ENCODE peak calls at places on chromosomes 6 and 20, in nine cellular contexts. One of them, this sample, is unnamed.
A peak's percentile ranks its signal among the peaks of the same experiment; 100 is the strongest.

GRCh38 chr6:6696867-6697531 is 108.5 kb downstream of the LY86 start:
- DNase-seq in aorta: peak; percentile 80
- DNase-seq in GM12878: no peak
- DNase-seq in stomach: peak; percentile 64
- DNase-seq in mammary epithelial cell: peak; percentile 50
- DNase-seq in endodermal cell: peak; percentile 92
- DNase-seq in CD8-positive, alpha-beta T cell: no peak
- DNase-seq in pancreas: no peak
- DNase-seq in trophoblast cell: peak; percentile 88
- DNase-seq in this sample: peak; percentile 68

GRCh38 chr6:80183019-80183418 is 76.5 kb downstream of the BCKDHB start:
- DNase-seq in aorta: no peak
- DNase-seq in GM12878: no peak
- DNase-seq in stomach: no peak
- DNase-seq in mammary epithelial cell: no peak
- DNase-seq in endodermal cell: no peak
- DNase-seq in CD8-positive, alpha-beta T cell: no peak
- DNase-seq in pancreas: no peak
- DNase-seq in trophoblast cell: no peak
- DNase-seq in this sample: no peak

GRCh38 chr20:37801921-37802320 is 101.0 kb upstream of the VSTM2L start:
- DNase-seq in aorta: no peak
- DNase-seq in GM12878: no peak
- DNase-seq in stomach: no peak
- DNase-seq in mammary epithelial cell: peak; percentile 36
- DNase-seq in endodermal cell: no peak
- DNase-seq in CD8-positive, alpha-beta T cell: no peak
- DNase-seq in pancreas: no peak
- DNase-seq in trophoblast cell: no peak
- DNase-seq in this sample: no peak

GRCh38 chr6:43096451-43097097 is 20.5 kb downstream of the PTK7 start:
- DNase-seq in aorta: peak; percentile 61
- DNase-seq in GM12878: no peak
- DNase-seq in stomach: peak; percentile 35
- DNase-seq in mammary epithelial cell: peak; percentile 95
- DNase-seq in endodermal cell: peak; percentile 77
- DNase-seq in CD8-positive, alpha-beta T cell: no peak
- DNase-seq in pancreas: no peak
- DNase-seq in trophoblast cell: peak; percentile 91
- DNase-seq in this sample: no peak

GRCh38 chr20:6767536-6768227 is at the start of gene BMP2:
- DNase-seq in aorta: peak; percentile 51
- DNase-seq in GM12878: no peak
- DNase-seq in stomach: peak; percentile 70
- DNase-seq in mammary epithelial cell: peak; percentile 69
- DNase-seq in endodermal cell: peak; percentile 82
- DNase-seq in CD8-positive, alpha-beta T cell: no peak
- DNase-seq in pancreas: peak; percentile 86
- DNase-seq in trophoblast cell: peak; percentile 21
- DNase-seq in this sample: no peak

GRCh38 chr6:157941101-157941863 is 40.4 kb upstream of the SYNJ2 start:
- DNase-seq in aorta: no peak
- DNase-seq in GM12878: no peak
- DNase-seq in stomach: no peak
- DNase-seq in mammary epithelial cell: no peak
- DNase-seq in endodermal cell: no peak
- DNase-seq in CD8-positive, alpha-beta T cell: no peak
- DNase-seq in pancreas: no peak
- DNase-seq in trophoblast cell: no peak
- DNase-seq in this sample: no peak

GRCh38 chr6:73565767-73566485 is 45.1 kb upstream of the EEF1A1 start:
- DNase-seq in aorta: no peak
- DNase-seq in GM12878: no peak
- DNase-seq in stomach: no peak
- DNase-seq in mammary epithelial cell: no peak
- DNase-seq in endodermal cell: peak; percentile 82
- DNase-seq in CD8-positive, alpha-beta T cell: no peak
- DNase-seq in pancreas: no peak
- DNase-seq in trophoblast cell: peak; percentile 86
- DNase-seq in this sample: no peak

GRCh38 chr6:50921968-50922367 is 103.3 kb downstream of the TFAP2B start:
- DNase-seq in aorta: no peak
- DNase-seq in GM12878: no peak
- DNase-seq in stomach: no peak
- DNase-seq in mammary epithelial cell: no peak
- DNase-seq in endodermal cell: no peak
- DNase-seq in CD8-positive, alpha-beta T cell: no peak
- DNase-seq in pancreas: no peak
- DNase-seq in trophoblast cell: no peak
- DNase-seq in this sample: no peak

GRCh38 chr6:77038801-77039200 is 424.5 kb downstream of the HTR1B start:
- DNase-seq in aorta: no peak
- DNase-seq in GM12878: no peak
- DNase-seq in stomach: no peak
- DNase-seq in mammary epithelial cell: no peak
- DNase-seq in endodermal cell: no peak
- DNase-seq in CD8-positive, alpha-beta T cell: no peak
- DNase-seq in pancreas: no peak
- DNase-seq in trophoblast cell: peak; percentile 41
- DNase-seq in this sample: no peak

GRCh38 chr20:10508468-10509251 is 73.6 kb downstream of the SLX4IP start:
- DNase-seq in aorta: peak; percentile 66
- DNase-seq in GM12878: no peak
- DNase-seq in stomach: no peak
- DNase-seq in mammary epithelial cell: no peak
- DNase-seq in endodermal cell: no peak
- DNase-seq in CD8-positive, alpha-beta T cell: no peak
- DNase-seq in pancreas: no peak
- DNase-seq in trophoblast cell: no peak
- DNase-seq in this sample: no peak

GRCh38 chr6:44096615-44097014 is 30.6 kb downstream of the MRPL14 start:
- DNase-seq in aorta: peak; percentile 78
- DNase-seq in GM12878: peak; percentile 27
- DNase-seq in stomach: peak; percentile 83
- DNase-seq in mammary epithelial cell: peak; percentile 61
- DNase-seq in endodermal cell: peak; percentile 86
- DNase-seq in CD8-positive, alpha-beta T cell: peak; percentile 83
- DNase-seq in pancreas: peak; percentile 87
- DNase-seq in trophoblast cell: peak; percentile 93
- DNase-seq in this sample: no peak

GRCh38 chr6:138428943-138429616 is 25.1 kb downstream of the HEBP2 start:
- DNase-seq in aorta: no peak
- DNase-seq in GM12878: no peak
- DNase-seq in stomach: no peak
- DNase-seq in mammary epithelial cell: peak; percentile 24
- DNase-seq in endodermal cell: no peak
- DNase-seq in CD8-positive, alpha-beta T cell: no peak
- DNase-seq in pancreas: no peak
- DNase-seq in trophoblast cell: peak; percentile 67
- DNase-seq in this sample: no peak

GRCh38 chr20:3766832-3767433 is 620 bp downstream of the ADISSP start:
- DNase-seq in aorta: no peak
- DNase-seq in GM12878: no peak
- DNase-seq in stomach: no peak
- DNase-seq in mammary epithelial cell: no peak
- DNase-seq in endodermal cell: no peak
- DNase-seq in CD8-positive, alpha-beta T cell: no peak
- DNase-seq in pancreas: peak; percentile 75
- DNase-seq in trophoblast cell: peak; percentile 25
- DNase-seq in this sample: no peak

GRCh38 chr6:116012966-116013365 is 47.7 kb downstream of the FRK start:
- DNase-seq in aorta: no peak
- DNase-seq in GM12878: no peak
- DNase-seq in stomach: no peak
- DNase-seq in mammary epithelial cell: peak; percentile 57
- DNase-seq in endodermal cell: no peak
- DNase-seq in CD8-positive, alpha-beta T cell: no peak
- DNase-seq in pancreas: no peak
- DNase-seq in trophoblast cell: no peak
- DNase-seq in this sample: no peak

GRCh38 chr20:17417221-17417620 is 114.0 kb downstream of the BFSP1 start:
- DNase-seq in aorta: no peak
- DNase-seq in GM12878: no peak
- DNase-seq in stomach: no peak
- DNase-seq in mammary epithelial cell: no peak
- DNase-seq in endodermal cell: no peak
- DNase-seq in CD8-positive, alpha-beta T cell: no peak
- DNase-seq in pancreas: no peak
- DNase-seq in trophoblast cell: no peak
- DNase-seq in this sample: no peak

GRCh38 chr20:15069355-15069754 is 731.9 kb upstream of the FLRT3 start:
- DNase-seq in aorta: no peak
- DNase-seq in GM12878: no peak
- DNase-seq in stomach: no peak
- DNase-seq in mammary epithelial cell: no peak
- DNase-seq in endodermal cell: no peak
- DNase-seq in CD8-positive, alpha-beta T cell: no peak
- DNase-seq in pancreas: no peak
- DNase-seq in trophoblast cell: no peak
- DNase-seq in this sample: no peak

GRCh38 chr6:13413906-13414555 is 73.4 kb downstream of the GFOD1 start:
- DNase-seq in aorta: peak; percentile 74
- DNase-seq in GM12878: no peak
- DNase-seq in stomach: no peak
- DNase-seq in mammary epithelial cell: no peak
- DNase-seq in endodermal cell: no peak
- DNase-seq in CD8-positive, alpha-beta T cell: no peak
- DNase-seq in pancreas: no peak
- DNase-seq in trophoblast cell: no peak
- DNase-seq in this sample: no peak

GRCh38 chr6:130366011-130366963 is at the start of gene TMEM200A:
- DNase-seq in aorta: peak; percentile 58
- DNase-seq in GM12878: no peak
- DNase-seq in stomach: peak; percentile 30
- DNase-seq in mammary epithelial cell: peak; percentile 58
- DNase-seq in endodermal cell: peak; percentile 87
- DNase-seq in CD8-positive, alpha-beta T cell: no peak
- DNase-seq in pancreas: peak; percentile 73
- DNase-seq in trophoblast cell: peak; percentile 18
- DNase-seq in this sample: no peak

GRCh38 chr6:42819803-42820508 is 38.1 kb downstream of the BICRAL start:
- DNase-seq in aorta: no peak
- DNase-seq in GM12878: no peak
- DNase-seq in stomach: no peak
- DNase-seq in mammary epithelial cell: no peak
- DNase-seq in endodermal cell: peak; percentile 66
- DNase-seq in CD8-positive, alpha-beta T cell: no peak
- DNase-seq in pancreas: no peak
- DNase-seq in trophoblast cell: no peak
- DNase-seq in this sample: no peak

GRCh38 chr6:24033284-24033683 is 92.7 kb upstream of the NRSN1 start:
- DNase-seq in aorta: no peak
- DNase-seq in GM12878: no peak
- DNase-seq in stomach: no peak
- DNase-seq in mammary epithelial cell: no peak
- DNase-seq in endodermal cell: no peak
- DNase-seq in CD8-positive, alpha-beta T cell: no peak
- DNase-seq in pancreas: no peak
- DNase-seq in trophoblast cell: peak; percentile 42
- DNase-seq in this sample: no peak

DNA sequence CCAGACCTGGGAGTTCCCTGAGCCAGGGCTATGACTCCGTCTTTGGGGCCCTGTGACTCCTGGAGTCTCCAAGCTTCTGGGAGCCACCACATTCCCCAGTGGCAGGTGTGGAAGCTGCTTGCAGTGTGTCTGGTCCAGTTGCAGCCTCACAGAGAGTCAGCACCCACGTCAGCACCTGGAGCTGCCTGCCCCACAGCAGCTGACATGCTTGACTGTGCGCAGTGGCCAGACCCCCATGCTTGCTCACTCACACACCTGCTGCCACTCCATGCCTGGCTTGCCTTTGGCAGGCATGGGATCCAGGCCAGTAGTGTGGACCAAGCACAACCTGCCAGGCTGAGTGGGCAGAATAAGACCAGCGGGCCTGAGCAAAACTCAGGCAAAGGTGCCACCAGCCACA is 31.0 kb upstream of the ASIP start:
- DNase-seq in aorta: no peak
- DNase-seq in GM12878: no peak
- DNase-seq in stomach: no peak
- DNase-seq in mammary epithelial cell: no peak
- DNase-seq in endodermal cell: no peak
- DNase-seq in CD8-positive, alpha-beta T cell: no peak
- DNase-seq in pancreas: peak; percentile 32
- DNase-seq in trophoblast cell: no peak
- DNase-seq in this sample: no peak
- H3K27ac ChIP-seq in aorta: no peak overlapping the region
- H3K27ac ChIP-seq in GM12878: no peak overlapping the region
- H3K27ac ChIP-seq in stomach: no peak overlapping the region
- H3K27ac ChIP-seq in mammary epithelial cell: no peak overlapping the region
- H3K27ac ChIP-seq in endodermal cell: no peak overlapping the region
- H3K27ac ChIP-seq in CD8-positive, alpha-beta T cell: no peak overlapping the region
- H3K27ac ChIP-seq in pancreas: no peak overlapping the region
- H3K27ac ChIP-seq in trophoblast cell: no peak overlapping the region
- H3K27ac ChIP-seq in this sample: no peak overlapping the region

GRCh38 chr20:50436696-50437095 is 73.5 kb upstream of the PTPN1 start:
- DNase-seq in aorta: no peak
- DNase-seq in GM12878: no peak
- DNase-seq in stomach: no peak
- DNase-seq in mammary epithelial cell: no peak
- DNase-seq in endodermal cell: no peak
- DNase-seq in CD8-positive, alpha-beta T cell: no peak
- DNase-seq in pancreas: no peak
- DNase-seq in trophoblast cell: no peak
- DNase-seq in this sample: no peak
- H3K4me3 ChIP-seq in aorta: no peak overlapping the region
- H3K4me3 ChIP-seq in GM12878: no peak overlapping the region
- H3K4me3 ChIP-seq in stomach: no peak overlapping the region
- H3K4me3 ChIP-seq in mammary epithelial cell: no peak overlapping the region
- H3K4me3 ChIP-seq in endodermal cell: no peak overlapping the region
- H3K4me3 ChIP-seq in CD8-positive, alpha-beta T cell: no peak overlapping the region
- H3K4me3 ChIP-seq in pancreas: no peak overlapping the region
- H3K4me3 ChIP-seq in trophoblast cell: no peak overlapping the region
- H3K4me3 ChIP-seq in this sample: no peak overlapping the region

DNA sequence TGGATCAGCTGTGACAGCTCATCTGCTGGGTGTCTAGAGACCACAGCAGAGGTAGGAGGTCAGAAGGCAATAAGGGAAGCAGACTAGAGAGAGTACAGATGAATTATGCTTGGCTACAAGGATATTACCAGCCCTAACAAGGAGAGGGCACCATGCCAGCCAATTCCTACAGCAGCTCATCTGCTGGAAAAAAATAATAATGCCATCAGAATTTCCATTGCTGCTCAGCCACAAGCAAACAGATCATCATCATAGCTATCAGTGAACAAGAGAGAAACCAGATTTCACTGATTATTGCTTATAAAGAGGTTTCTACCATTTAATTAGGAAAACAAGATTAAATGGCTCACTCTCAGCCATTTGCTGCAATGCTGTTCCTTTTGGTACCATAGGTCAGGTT is 66.5 kb downstream of the PSMG4 start:
- DNase-seq in aorta: no peak
- DNase-seq in GM12878: no peak
- DNase-seq in stomach: no peak
- DNase-seq in mammary epithelial cell: peak; percentile 32
- DNase-seq in endodermal cell: peak; percentile 6
- DNase-seq in CD8-positive, alpha-beta T cell: no peak
- DNase-seq in pancreas: no peak
- DNase-seq in trophoblast cell: no peak
- DNase-seq in this sample: no peak
- H3K27ac ChIP-seq in aorta: no peak overlapping the region
- H3K27ac ChIP-seq in GM12878: no peak overlapping the region
- H3K27ac ChIP-seq in stomach: no peak overlapping the region
- H3K27ac ChIP-seq in mammary epithelial cell: peak overlapping the region; percentile 13
- H3K27ac ChIP-seq in endodermal cell: peak overlapping the region; percentile 38
- H3K27ac ChIP-seq in CD8-positive, alpha-beta T cell: no peak overlapping the region
- H3K27ac ChIP-seq in pancreas: peak overlapping the region; percentile 23
- H3K27ac ChIP-seq in trophoblast cell: no peak overlapping the region
- H3K27ac ChIP-seq in this sample: no peak overlapping the region

GRCh38 chr6:166007349-166008263 is 160.0 kb downstream of the TBXT start:
- DNase-seq in aorta: no peak
- DNase-seq in GM12878: no peak
- DNase-seq in stomach: peak; percentile 67
- DNase-seq in mammary epithelial cell: no peak
- DNase-seq in endodermal cell: no peak
- DNase-seq in CD8-positive, alpha-beta T cell: no peak
- DNase-seq in pancreas: no peak
- DNase-seq in trophoblast cell: no peak
- DNase-seq in this sample: no peak
- H3K4me3 ChIP-seq in aorta: no peak overlapping the region
- H3K4me3 ChIP-seq in GM12878: no peak overlapping the region
- H3K4me3 ChIP-seq in stomach: peak overlapping the region; percentile 39
- H3K4me3 ChIP-seq in mammary epithelial cell: no peak overlapping the region
- H3K4me3 ChIP-seq in endodermal cell: peak overlapping the region; percentile 83
- H3K4me3 ChIP-seq in CD8-positive, alpha-beta T cell: no peak overlapping the region
- H3K4me3 ChIP-seq in pancreas: no peak overlapping the region
- H3K4me3 ChIP-seq in trophoblast cell: no peak overlapping the region
- H3K4me3 ChIP-seq in this sample: no peak overlapping the region